ENCODE peak calls at places on chromosomes 4 and X, in seven cellular contexts. D is H1, A is HepG2, M is GM12878, P is SK-N-SH, U is K562, I is GM12892. K is an unnamed sample.

GRCh38 chrX:15930585-15930984 is 76.0 kb upstream of the AP1S2 start:
- DNase-seq in D (no peak), A (no peak), M (peak; percentile 13), P (peak; percentile 24), U (no peak), I (no peak), K (no peak)

GRCh38 chr4:129179276-129179675 is 83.3 kb downstream of the C4orf33 start:
- DNase-seq in D (no peak), A (no peak), M (no peak), P (no peak), U (no peak), I (no peak), K (no peak)

GRCh38 chrX:74509989-74510388 is 88.7 kb downstream of the SLC16A2 start:
- DNase-seq in D (no peak), A (no peak), M (no peak), P (no peak), U (no peak), I (no peak), K (no peak)

GRCh38 chr4:123127218-123127617 is 204.8 kb upstream of the NUDT6 start:
- DNase-seq in D (no peak), A (no peak), M (no peak), P (no peak), U (no peak), I (no peak), K (no peak)

GRCh38 chr4:70734971-70735370 is 13.2 kb downstream of the RUFY3 start:
- DNase-seq in D (no peak), A (no peak), M (no peak), P (no peak), U (no peak), I (no peak), K (no peak)

GRCh38 chrX:145405012-145405411 is 157.7 kb downstream of the SPANXN1 start:
- DNase-seq in D (no peak), A (peak; percentile 1), M (no peak), P (peak; percentile 29), U (peak; percentile 18), I (no peak), K (no peak)

GRCh38 chr4:108030332-108030731 is 40.6 kb downstream of the HADH start:
- DNase-seq in D (no peak), A (peak; percentile 30), M (no peak), P (peak; percentile 40), U (peak; percentile 41), I (no peak), K (peak; percentile 31)

GRCh38 chr4:146132445-146132844 is 43.1 kb upstream of the LSM6 start:
- DNase-seq in D (no peak), A (no peak), M (peak; percentile 70), P (no peak), U (no peak), I (peak; percentile 19), K (peak; percentile 8)

GRCh38 chrX:148609766-148610698 is 109.6 kb downstream of the AFF2 start:
- DNase-seq in D (no peak), A (no peak), M (peak; percentile 40), P (no peak), U (no peak), I (no peak), K (no peak)

GRCh38 chr4:145301386-145302080 is 121.1 kb upstream of the OTUD4 start:
- DNase-seq in D (no peak), A (no peak), M (no peak), P (no peak), U (no peak), I (no peak), K (no peak)

DNA sequence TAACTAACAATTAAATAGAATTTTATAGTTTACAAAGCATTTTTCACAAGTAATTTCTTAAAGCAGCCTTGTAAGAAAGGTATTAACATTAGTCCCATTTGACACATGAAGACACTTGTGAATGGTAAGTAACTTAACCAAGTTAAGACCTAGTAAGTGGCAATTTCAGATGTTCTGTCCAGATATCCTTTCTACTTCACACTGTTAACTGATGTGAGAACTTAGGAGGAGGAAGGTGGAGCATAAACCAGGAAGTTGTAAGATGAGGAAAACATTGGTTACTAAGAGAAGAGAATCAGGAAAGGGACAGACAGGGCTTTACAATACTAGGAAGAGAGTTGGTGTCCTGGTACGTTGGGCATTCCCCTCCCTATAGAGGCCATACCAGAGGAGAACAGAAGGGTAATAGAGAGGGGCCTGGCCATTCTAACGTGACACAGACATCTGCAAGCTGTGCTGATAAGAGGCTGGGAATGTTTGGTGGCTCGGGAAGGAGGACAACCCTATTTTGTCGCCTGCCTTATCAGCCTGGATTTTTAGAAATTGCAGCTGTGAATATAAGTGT is 53.7 kb upstream of the HPRT1 start:
- DNase-seq in D (no peak), A (no peak), M (no peak), P (peak; percentile 44), U (peak; percentile 32), I (no peak), K (no peak)
- TF ChIP-seq TAF1 in D (no peak), A (no peak), M (no peak), P (no peak), U (no peak), I (no peak), K (no peak)

DNA sequence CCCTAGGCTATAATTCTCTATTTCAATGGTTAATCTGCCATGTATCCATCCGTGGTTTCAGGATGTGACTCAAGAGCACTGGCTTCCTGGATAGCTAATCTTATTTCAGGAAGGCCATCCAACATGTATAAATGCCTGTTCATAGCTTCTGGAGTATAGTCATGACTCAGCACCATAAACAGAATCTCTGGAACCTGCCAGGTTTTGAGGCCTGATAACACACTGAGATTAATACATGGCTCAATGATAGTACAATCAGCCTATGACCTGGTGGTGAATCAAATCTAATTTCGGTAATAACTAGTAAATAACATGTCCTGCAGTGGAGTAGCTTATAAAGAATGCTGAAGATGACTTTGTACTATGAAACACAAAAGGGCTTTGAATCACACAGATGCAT is 5.7 kb upstream of the IL13RA2 start:
- DNase-seq in D (no peak), A (no peak), M (no peak), P (peak; percentile 12), U (no peak), I (no peak), K (no peak)
- TF ChIP-seq TAF1 in D (no peak), A (no peak), M (no peak), P (no peak), U (no peak), I (no peak), K (no peak)

DNA sequence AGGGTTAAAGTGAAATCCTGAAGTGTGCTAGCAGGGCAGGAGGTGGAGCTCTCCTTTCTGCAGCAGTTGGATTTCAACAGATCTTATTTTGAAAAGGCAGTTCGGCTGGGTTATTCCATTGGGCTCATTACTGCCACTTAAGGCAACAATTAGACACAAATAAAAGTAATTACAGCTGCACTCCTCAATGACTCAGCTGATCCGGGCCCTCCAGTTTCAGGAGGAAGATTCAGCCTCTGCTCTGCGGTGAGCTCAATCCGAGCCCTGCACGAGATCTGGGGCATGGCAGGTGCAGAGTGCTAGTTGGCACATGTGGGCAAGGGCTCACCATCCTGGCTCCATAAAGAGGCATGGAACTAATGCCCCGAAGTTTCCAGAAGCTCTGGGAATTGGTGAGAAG is 85.4 kb downstream of the PHKA2 start:
- DNase-seq in D (no peak), A (no peak), M (no peak), P (no peak), U (no peak), I (no peak), K (no peak)
- TF ChIP-seq TAF1 in D (no peak), A (no peak), M (no peak), P (no peak), U (no peak), I (no peak), K (no peak)

GRCh38 chr4:139278450-139278849 is 1.6 kb downstream of the MGARP start:
- DNase-seq in D (no peak), A (no peak), M (no peak), P (no peak), U (no peak), I (no peak), K (no peak)

GRCh38 chr4:139282375-139283075 is 2.5 kb upstream of the MGARP start:
- DNase-seq in D (no peak), A (no peak), M (no peak), P (no peak), U (no peak), I (no peak), K (no peak)

GRCh38 chr4:139278956-139279722 is 886 bp downstream of the MGARP start:
- DNase-seq in D (peak; percentile 61), A (no peak), M (no peak), P (peak; percentile 36), U (no peak), I (no peak), K (no peak)

GRCh38 chr4:139281212-139281611 is 1.2 kb upstream of the MGARP start:
- DNase-seq in D (no peak), A (no peak), M (no peak), P (no peak), U (no peak), I (no peak), K (no peak)

GRCh38 chr4:139279723-139280620 is at the start of gene MGARP:
- DNase-seq in D (peak; percentile 88), A (no peak), M (no peak), P (peak; percentile 66), U (no peak), I (no peak), K (no peak)
- TF ChIP-seq TAF1 in D (peak; percentile 34), A (no peak), M (no peak), P (no peak), U (no peak), I (no peak), K (no peak)

GRCh38 chr4:111066001-111066400 is 443.1 kb upstream of the PITX2 start:
- DNase-seq in D (no peak), A (no peak), M (no peak), P (no peak), U (no peak), I (no peak), K (no peak)
- TF ChIP-seq TAF1 in D (no peak), A (no peak), M (no peak), P (no peak), U (no peak), I (no peak), K (no peak)

GRCh38 chr4:150268444-150268843 is 190.2 kb downstream of the DCLK2 start:
- DNase-seq in D (no peak), A (no peak), M (no peak), P (no peak), U (no peak), I (no peak), K (no peak)
- TF ChIP-seq TAF1 in D (no peak), A (no peak), M (no peak), P (no peak), U (no peak), I (no peak), K (no peak)

K was measured in GM12891.